ENCODE peak calls at places on chromosome 9, in five cellular contexts. I is H1, P is transverse colon, M is A549, N is ovary. W is an unnamed sample. For H3K9me3, the result is how much of the 10 kb centered on the place peaks cover.

GRCh38 chr9:135826188-135826545 is 81.2 kb downstream of the CAMSAP1 start:
- DNase-seq in I (no peak), P (no peak), M (no peak), N (no peak), W (no peak)

GRCh38 chr9:3578786-3579185 is 53.0 kb upstream of the RFX3 start:
- DNase-seq in I (no peak), P (no peak), M (no peak), N (no peak), W (no peak)

GRCh38 chr9:123319541-123320339 is 36.3 kb upstream of the CRB2 start:
- DNase-seq in I (no peak), P (no peak), M (no peak), N (no peak), W (no peak)

GRCh38 chr9:466749-467148 is 252.1 kb downstream of the DOCK8 start:
- DNase-seq in I (no peak), P (no peak), M (no peak), N (no peak), W (no peak)

GRCh38 chr9:127686461-127687393 is 20.1 kb upstream of the CFAP157 start:
- DNase-seq in I (no peak), P (no peak), M (no peak), N (no peak), W (no peak)

GRCh38 chr9:109542922-109543321 is 44.8 kb upstream of the PTPN3 start:
- DNase-seq in I (no peak), P (no peak), M (no peak), N (no peak), W (no peak)

GRCh38 chr9:35594471-35594870 is 10.6 kb upstream of the TESK1 start:
- DNase-seq in I (no peak), P (no peak), M (no peak), N (no peak), W (no peak)

GRCh38 chr9:106025449-106025848 is 331.1 kb downstream of the TMEM38B start:
- DNase-seq in I (no peak), P (no peak), M (peak), N (no peak), W (no peak)

GRCh38 chr9:86287013-86287412 is 4.7 kb upstream of the ISCA1 start:
- DNase-seq in I (no peak), P (no peak), M (peak), N (peak), W (no peak)

GRCh38 chr9:37620386-37620785 is 28.0 kb upstream of the TOMM5 start:
- DNase-seq in I (no peak), P (no peak), M (no peak), N (no peak), W (no peak)

GRCh38 chr9:133679056-133679455 is 42.9 kb downstream of the DBH start:
- DNase-seq in I (no peak), P (no peak), M (no peak), N (no peak), W (no peak)

GRCh38 chr9:68653141-68653595 is 51.9 kb upstream of the PIP5K1B start:
- DNase-seq in I (no peak), P (no peak), M (no peak), N (no peak), W (no peak)

GRCh38 chr9:110152704-110153374 is 55.1 kb downstream of the C9orf152 start:
- DNase-seq in I (peak), P (no peak), M (peak), N (no peak), W (peak)

GRCh38 chr9:105341784-105342183 is 97.3 kb downstream of the SLC44A1 start:
- DNase-seq in I (no peak), P (no peak), M (no peak), N (no peak), W (no peak)

GRCh38 chr9:34793428-34793827 is 83.5 kb upstream of the CCL21 start:
- DNase-seq in I (no peak), P (no peak), M (no peak), N (no peak), W (no peak)

GRCh38 chr9:91659529-91660294 is 236.1 kb upstream of the NFIL3 start:
- DNase-seq in I (no peak), P (no peak), M (peak), N (peak), W (no peak)

GRCh38 chr9:133938670-133939258 is 53.4 kb downstream of the VAV2 start:
- DNase-seq in I (no peak), P (no peak), M (no peak), N (no peak), W (no peak)

GRCh38 chr9:128420060-128420650 is 502 bp upstream of the CERCAM start:
- DNase-seq in I (peak), P (peak), M (peak), N (peak), W (peak)

GRCh38 chr9:116174347-116174746 is 20.8 kb downstream of the PAPPA start:
- DNase-seq in I (no peak), P (no peak), M (peak), N (no peak), W (no peak)

GRCh38 chr9:136051568-136052432 is 43.3 kb downstream of the NACC2 start:
- DNase-seq in I (peak), P (peak), M (peak), N (no peak), W (peak)

GRCh38 chr9:109349431-109349846 is 28.6 kb upstream of the EPB41L4B start:
- DNase-seq in I (no peak), P (no peak), M (peak), N (no peak), W (peak)

DNA sequence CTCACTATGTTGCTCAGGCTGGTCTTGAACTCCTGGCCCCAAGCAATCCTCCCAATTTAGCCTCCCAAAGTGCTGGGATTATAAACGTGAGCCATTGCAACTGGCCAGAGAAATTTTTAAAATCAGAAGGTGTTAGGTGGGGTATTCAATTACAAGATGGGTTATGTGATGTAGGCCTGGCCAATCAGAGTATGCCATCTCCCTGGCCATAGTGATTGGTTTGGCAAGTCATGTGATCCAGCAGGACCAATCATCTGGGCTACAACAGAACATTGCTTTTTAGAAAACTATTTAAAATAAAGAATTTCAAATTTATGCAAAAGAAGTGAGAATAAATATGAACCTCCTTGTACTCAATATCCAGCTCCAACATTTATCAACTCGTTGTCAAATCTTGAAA is 22.4 kb downstream of the NMRK1 start:
- DNase-seq in I (no peak), P (no peak), M (no peak), N (no peak), W (no peak)
- TF ChIP-seq EP300 in I (no peak), P (no peak), M (no peak), N (no peak), W (no peak)

GRCh38 chr9:4805519-4805918 is 12.8 kb downstream of the RCL1 start:
- DNase-seq in I (no peak), P (no peak), M (no peak), N (no peak), W (no peak)
- H3K9me3 ChIP-seq in I (under half), P (under half), M (under half), N (under half), W (under half)

GRCh38 chr9:82062245-82062644 is 73.7 kb downstream of the SPATA31D1 start:
- DNase-seq in I (no peak), P (no peak), M (no peak), N (no peak), W (no peak)
- TF ChIP-seq EP300 in I (no peak), P (no peak), M (no peak), N (no peak), W (no peak)

GRCh38 chr9:61668846-61669245 is 479.0 kb downstream of the SPATA31A7 start:
- DNase-seq in I (no peak), P (no peak), M (no peak), N (no peak), W (no peak)

GRCh38 chr9:61669352-61669751 is 479.5 kb downstream of the SPATA31A7 start:
- DNase-seq in I (no peak), P (peak), M (no peak), N (no peak), W (no peak)

GRCh38 chr9:61666310-61666709 is 476.5 kb downstream of the SPATA31A7 start:
- DNase-seq in I (no peak), P (peak), M (no peak), N (no peak), W (no peak)

GRCh38 chr9:61666849-61667371 is 477.1 kb downstream of the SPATA31A7 start:
- DNase-seq in I (no peak), P (peak), M (no peak), N (no peak), W (no peak)

GRCh38 chr9:61667559-61668121 is 477.8 kb downstream of the SPATA31A7 start:
- DNase-seq in I (no peak), P (peak), M (no peak), N (no peak), W (no peak)
- H3K9me3 ChIP-seq in I (half or more), P (under half), M (under half), N (under half), W (under half)

DNA sequence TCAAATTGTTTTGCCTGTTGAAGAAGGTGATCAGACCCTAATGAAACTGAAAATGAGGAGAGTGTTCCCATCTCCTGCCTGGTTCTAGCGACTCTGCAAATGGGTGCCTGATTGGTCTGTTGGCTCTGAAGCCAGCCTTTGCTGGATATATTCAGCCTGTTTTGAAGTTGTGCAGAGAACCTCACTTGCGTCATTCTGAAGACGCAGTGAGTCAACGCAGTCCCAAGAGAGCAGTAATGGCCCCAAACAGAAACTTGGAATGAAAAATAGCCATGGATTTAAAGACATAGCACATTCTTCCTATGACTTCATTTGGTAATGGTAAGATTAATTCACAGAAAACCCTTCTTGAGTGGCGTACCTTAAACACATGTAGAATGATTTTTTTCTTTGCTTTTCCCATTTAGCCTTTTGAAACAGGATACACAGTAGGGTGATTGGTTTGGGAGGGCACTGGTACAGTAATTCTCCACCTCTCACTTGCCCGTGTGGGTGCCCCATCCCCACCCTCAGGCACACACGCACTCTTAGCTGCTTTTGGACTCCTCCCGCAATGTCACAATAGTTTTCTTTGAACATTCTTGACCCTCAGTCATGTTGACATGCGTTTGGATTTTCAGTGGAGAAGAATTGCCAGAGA is 54.1 kb upstream of the ABL1 start:
- DNase-seq in I (no peak), P (peak), M (peak), N (peak), W (peak)
- TF ChIP-seq EP300 in I (no peak), P (peak), M (no peak), N (peak), W (peak)

GRCh38 chr9:21835111-21835510 is 32.7 kb downstream of the MTAP start:
- DNase-seq in I (no peak), P (no peak), M (no peak), N (no peak), W (no peak)
- H3K9me3 ChIP-seq in I (under half), P (under half), M (under half), N (under half), W (under half)

DNA sequence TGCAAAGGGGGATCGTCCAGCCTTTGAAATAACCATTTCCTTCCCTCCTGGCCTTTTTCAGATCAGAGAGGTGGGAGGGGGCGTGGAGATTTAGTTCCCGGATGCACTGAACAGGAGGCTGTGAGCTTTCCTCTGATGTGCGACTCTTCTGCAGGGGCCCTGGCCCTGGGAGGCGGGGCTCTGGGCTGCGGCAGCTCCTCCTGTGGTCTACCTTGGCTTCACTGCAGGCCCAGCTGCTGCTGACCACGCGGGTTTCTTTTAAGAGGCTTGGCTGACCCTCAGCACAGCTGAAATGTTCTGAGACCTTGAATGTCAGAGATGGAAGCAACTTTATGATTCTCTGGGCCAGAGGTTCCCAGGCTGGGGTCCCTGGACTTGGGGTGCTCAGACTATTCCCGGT is 27.0 kb upstream of the COL15A1 start:
- DNase-seq in I (no peak), P (peak), M (no peak), N (peak), W (no peak)
- TF ChIP-seq EP300 in I (no peak), P (no peak), M (no peak), N (no peak), W (no peak)

DNA sequence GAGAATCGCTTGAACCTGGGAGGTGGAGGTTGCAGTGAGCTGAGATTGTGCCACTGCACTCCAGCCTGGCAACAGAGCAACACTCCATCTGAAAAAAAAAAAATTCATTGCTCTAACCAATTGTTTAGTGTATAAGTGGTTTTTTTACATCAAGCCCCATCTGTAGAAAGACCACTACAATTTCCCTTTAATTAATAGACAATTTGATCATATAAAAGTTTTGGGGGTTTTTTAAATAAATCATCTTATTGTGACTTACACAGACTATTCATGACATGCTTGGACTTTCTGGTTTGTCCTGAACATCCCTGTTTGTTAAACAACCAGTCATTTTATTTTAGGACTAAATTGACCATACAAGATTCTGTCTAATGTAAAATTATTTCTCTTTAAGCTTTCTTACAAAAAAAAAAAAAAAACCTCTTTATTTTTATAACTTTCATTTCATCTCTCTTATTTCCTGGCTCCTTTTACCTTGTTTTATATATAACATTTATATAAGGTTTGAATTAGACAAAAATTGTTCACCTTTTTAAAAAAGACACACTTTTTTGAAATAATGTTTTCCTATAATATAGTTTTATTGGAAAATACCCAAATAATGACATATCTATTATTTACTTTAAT is 9.8 kb upstream of the FANCC start:
- DNase-seq in I (no peak), P (no peak), M (peak), N (no peak), W (no peak)
- H3K9me3 ChIP-seq in I (under half), P (under half), M (under half), N (under half), W (under half)

DNA sequence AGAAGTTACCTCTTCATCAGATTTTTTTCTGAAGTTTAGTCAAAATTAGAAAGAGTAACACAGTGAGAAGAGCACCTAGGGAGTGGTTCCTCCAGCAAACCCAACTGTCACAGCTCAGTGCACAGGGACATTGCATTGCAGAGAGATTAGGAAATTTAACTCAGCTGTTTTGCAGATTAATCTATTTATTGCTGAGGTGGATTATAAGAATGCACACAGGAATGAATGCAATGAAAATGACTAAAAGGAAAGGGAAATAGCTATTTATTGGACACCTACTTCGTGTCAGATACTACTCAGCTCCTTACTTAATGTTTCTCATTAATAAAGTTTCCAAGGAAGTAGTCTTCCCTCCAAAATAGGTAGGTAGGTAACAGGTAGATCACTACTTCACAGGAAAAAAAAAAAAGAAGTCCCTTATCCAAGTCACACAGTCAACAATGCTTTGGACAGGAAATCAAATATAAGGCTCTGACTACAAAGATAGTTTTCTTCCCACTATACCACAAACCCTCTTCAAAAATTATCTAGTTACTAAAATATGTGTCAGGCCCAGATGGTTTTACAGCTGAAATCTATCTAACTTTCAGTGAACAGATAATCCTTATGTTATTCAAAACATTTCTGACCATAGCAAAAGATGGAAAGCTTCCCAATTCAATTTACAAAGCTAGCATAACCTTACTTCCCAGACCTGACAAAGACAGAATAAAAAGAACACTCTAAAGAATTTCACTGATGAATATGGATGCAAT is 442.2 kb upstream of the MPDZ start:
- DNase-seq in I (no peak), P (no peak), M (no peak), N (no peak), W (no peak)
- TF ChIP-seq EP300 in I (no peak), P (no peak), M (no peak), N (no peak), W (no peak)

W was measured in tibial nerve.